ENCODE peak calls at places on chromosomes 4 and X, in four cellular contexts. One of them, this sample, is unnamed.

GRCh38 chrX:7420712-7421111 is 272.8 kb upstream of the PUDP start:
- DNase-seq in GM12878: no peak
- DNase-seq in H1: no peak
- DNase-seq in HepG2: no peak
- DNase-seq in this sample: no peak

GRCh38 chr4:98222306-98222705 is 38.9 kb upstream of the RAP1GDS1 start:
- DNase-seq in H1: no peak
- DNase-seq in HepG2: no peak
- DNase-seq in GM12878: no peak
- DNase-seq in this sample: no peak

GRCh38 chr4:22237155-22237751 is 278.6 kb downstream of the ADGRA3 start:
- DNase-seq in H1: peak; percentile 43
- DNase-seq in GM12878: no peak
- DNase-seq in HepG2: peak; percentile 15
- DNase-seq in this sample: peak; percentile 24

GRCh38 chr4:25103423-25103822 is 56.8 kb downstream of the SEPSECS start:
- DNase-seq in H1: no peak
- DNase-seq in GM12878: no peak
- DNase-seq in HepG2: no peak
- DNase-seq in this sample: no peak

GRCh38 chr4:17475481-17475880 is 36.4 kb downstream of the QDPR start:
- DNase-seq in H1: no peak
- DNase-seq in GM12878: no peak
- DNase-seq in HepG2: no peak
- DNase-seq in this sample: no peak

GRCh38 chr4:6495296-6495590 is 22.8 kb upstream of the PPP2R2C start:
- DNase-seq in H1: no peak
- DNase-seq in GM12878: no peak
- DNase-seq in HepG2: no peak
- DNase-seq in this sample: no peak

GRCh38 chr4:5470318-5470889 is 238.0 kb downstream of the EVC2 start:
- DNase-seq in GM12878: no peak
- DNase-seq in H1: no peak
- DNase-seq in HepG2: no peak
- DNase-seq in this sample: no peak

GRCh38 chr4:104262678-104263077 is 232.0 kb downstream of the CXXC4 start:
- DNase-seq in GM12878: no peak
- DNase-seq in HepG2: no peak
- DNase-seq in H1: no peak
- DNase-seq in this sample: no peak

GRCh38 chr4:150117094-150117493 is 38.8 kb downstream of the DCLK2 start:
- DNase-seq in GM12878: no peak
- DNase-seq in HepG2: no peak
- DNase-seq in H1: no peak
- DNase-seq in this sample: no peak

GRCh38 chrX:138128025-138128671 is 562.2 kb downstream of the ZIC3 start:
- DNase-seq in H1: no peak
- DNase-seq in GM12878: no peak
- DNase-seq in HepG2: peak; percentile 2
- DNase-seq in this sample: peak; percentile 19

GRCh38 chr4:103354006-103354405 is 155.9 kb upstream of the CENPE start:
- DNase-seq in H1: no peak
- DNase-seq in GM12878: no peak
- DNase-seq in HepG2: no peak
- DNase-seq in this sample: no peak

GRCh38 chrX:46254623-46255022 is 290.6 kb downstream of the ZNF674 start:
- DNase-seq in HepG2: no peak
- DNase-seq in H1: no peak
- DNase-seq in GM12878: no peak
- DNase-seq in this sample: no peak

GRCh38 chr4:67167849-67168248 is 377.5 kb downstream of the CENPC start:
- DNase-seq in H1: no peak
- DNase-seq in HepG2: no peak
- DNase-seq in GM12878: no peak
- DNase-seq in this sample: no peak

DNA sequence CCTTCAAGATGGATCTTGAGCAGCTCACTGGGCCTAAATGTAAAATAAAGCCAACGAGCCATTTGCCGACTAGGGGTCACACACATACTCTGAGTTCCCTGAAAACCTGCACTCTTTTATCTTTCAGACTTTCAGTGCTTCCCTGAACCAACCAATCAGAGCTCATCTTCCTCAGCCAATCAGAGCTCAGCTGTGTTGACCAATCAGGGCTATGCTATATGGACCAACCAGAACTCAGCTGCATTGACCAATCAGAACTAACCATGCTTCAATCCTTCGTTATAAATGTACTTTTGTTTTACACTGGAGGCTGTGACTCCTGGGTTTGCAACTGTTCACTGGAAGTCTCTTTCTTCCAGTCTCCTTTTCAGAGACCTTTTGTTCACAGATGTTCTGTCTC is 19.3 kb downstream of the SLC25A53 start:
- DNase-seq in HepG2: no peak
- DNase-seq in H1: no peak
- DNase-seq in GM12878: no peak
- DNase-seq in this sample: peak; percentile 40
- TF ChIP-seq ZNF274 in HepG2: no peak
- TF ChIP-seq ZNF274 in H1: no peak
- TF ChIP-seq ZNF274 in GM12878: no peak
- TF ChIP-seq ZNF274 in this sample: no peak

GRCh38 chr4:118848242-118848641 is 12.3 kb upstream of the SEC24D start:
- DNase-seq in HepG2: no peak
- DNase-seq in H1: no peak
- DNase-seq in GM12878: no peak
- DNase-seq in this sample: no peak

GRCh38 chr4:118848901-118849300 is 13.0 kb upstream of the SEC24D start:
- DNase-seq in H1: no peak
- DNase-seq in GM12878: no peak
- DNase-seq in HepG2: no peak
- DNase-seq in this sample: no peak

GRCh38 chr4:118850813-118851173 is 14.9 kb upstream of the SEC24D start:
- DNase-seq in GM12878: no peak
- DNase-seq in H1: no peak
- DNase-seq in HepG2: no peak
- DNase-seq in this sample: no peak

GRCh38 chr4:118846981-118847380 is 11.1 kb upstream of the SEC24D start:
- DNase-seq in GM12878: no peak
- DNase-seq in HepG2: no peak
- DNase-seq in H1: no peak
- DNase-seq in this sample: no peak

GRCh38 chr4:118849867-118850812 is 14.2 kb upstream of the SEC24D start:
- DNase-seq in HepG2: no peak
- DNase-seq in GM12878: no peak
- DNase-seq in H1: peak; percentile 62
- DNase-seq in this sample: no peak
- TF ChIP-seq ATF2 in HepG2: no peak
- TF ChIP-seq ATF2 in GM12878: no peak
- TF ChIP-seq ATF2 in H1: peak; percentile 31
- TF ChIP-seq ATF2 in this sample: no peak

DNA sequence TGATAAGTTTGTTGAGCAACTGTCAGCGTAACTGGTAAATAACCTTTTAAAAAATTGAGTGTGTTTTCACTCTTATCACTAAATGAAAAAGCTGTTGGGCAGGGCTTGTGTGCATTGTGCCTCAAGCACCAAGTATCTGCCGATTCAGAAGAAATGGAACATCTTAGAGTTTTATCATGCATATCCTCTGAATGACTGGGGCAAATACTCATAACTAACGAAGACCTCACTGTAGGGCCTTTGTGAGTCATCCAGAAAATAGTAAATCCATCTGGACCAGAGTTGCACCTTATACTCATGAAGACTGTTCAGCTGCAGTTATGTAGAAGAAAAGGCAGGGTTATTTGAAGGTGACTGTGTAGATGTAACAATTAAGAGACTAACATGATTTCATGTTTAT is 222.1 kb downstream of the CAMK2D start:
- DNase-seq in GM12878: no peak
- DNase-seq in H1: no peak
- DNase-seq in HepG2: no peak
- DNase-seq in this sample: no peak
- TF ChIP-seq ZNF274 in GM12878: no peak
- TF ChIP-seq ZNF274 in H1: no peak
- TF ChIP-seq ZNF274 in HepG2: no peak
- TF ChIP-seq ZNF274 in this sample: no peak

GRCh38 chr4:185634066-185634652 is 98.9 kb upstream of the PDLIM3 start:
- DNase-seq in GM12878: no peak
- DNase-seq in HepG2: peak; percentile 9
- DNase-seq in H1: no peak
- DNase-seq in this sample: peak; percentile 29
- TF ChIP-seq ATF2 in GM12878: no peak
- TF ChIP-seq ATF2 in HepG2: no peak
- TF ChIP-seq ATF2 in H1: no peak
- TF ChIP-seq ATF2 in this sample: no peak

DNA sequence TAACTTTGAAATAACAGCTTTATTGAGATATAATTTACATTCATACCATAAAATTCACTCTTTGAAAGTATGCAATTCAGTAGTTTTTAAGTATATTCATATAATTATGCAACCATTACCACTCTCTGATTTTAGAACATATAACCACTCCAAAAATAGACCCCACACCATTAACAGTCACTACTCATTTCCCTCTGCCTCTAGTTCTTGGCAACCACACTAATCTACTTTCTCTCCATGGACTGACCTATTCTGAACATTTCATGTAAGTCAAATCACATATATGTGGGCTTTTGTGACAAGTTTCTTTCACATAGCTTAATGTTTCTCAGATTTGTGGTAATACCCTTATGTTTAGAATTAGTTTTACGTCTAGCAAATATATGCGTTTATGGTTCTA is 19.5 kb upstream of the GLRA3 start:
- DNase-seq in GM12878: no peak
- DNase-seq in H1: no peak
- DNase-seq in HepG2: no peak
- DNase-seq in this sample: no peak
- TF ChIP-seq ZNF274 in GM12878: no peak
- TF ChIP-seq ZNF274 in H1: no peak
- TF ChIP-seq ZNF274 in HepG2: no peak
- TF ChIP-seq ZNF274 in this sample: no peak

DNA sequence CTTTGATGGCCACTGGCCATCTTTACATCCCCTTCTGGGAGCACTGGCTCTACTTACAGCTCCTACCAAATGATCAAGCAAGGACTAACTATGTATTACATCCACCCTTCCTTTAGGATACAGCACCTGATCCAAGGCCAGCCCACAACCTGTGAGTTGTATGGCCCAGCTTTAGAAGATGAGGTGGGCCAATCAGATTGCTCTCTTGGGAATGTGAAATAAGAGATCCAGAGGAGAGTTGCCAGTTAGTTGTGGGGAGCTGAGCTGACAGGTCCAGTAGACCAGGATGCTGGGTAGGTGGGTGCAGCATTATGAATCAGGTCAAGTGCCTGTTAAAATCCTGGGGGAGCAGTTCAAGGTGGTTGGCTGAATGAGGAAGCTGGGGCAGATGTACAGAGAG is 111.5 kb downstream of the GNL3L start:
- DNase-seq in H1: no peak
- DNase-seq in HepG2: no peak
- DNase-seq in GM12878: no peak
- DNase-seq in this sample: no peak
- TF ChIP-seq ATF2 in H1: no peak
- TF ChIP-seq ATF2 in HepG2: no peak
- TF ChIP-seq ATF2 in GM12878: no peak
- TF ChIP-seq ATF2 in this sample: no peak

DNA sequence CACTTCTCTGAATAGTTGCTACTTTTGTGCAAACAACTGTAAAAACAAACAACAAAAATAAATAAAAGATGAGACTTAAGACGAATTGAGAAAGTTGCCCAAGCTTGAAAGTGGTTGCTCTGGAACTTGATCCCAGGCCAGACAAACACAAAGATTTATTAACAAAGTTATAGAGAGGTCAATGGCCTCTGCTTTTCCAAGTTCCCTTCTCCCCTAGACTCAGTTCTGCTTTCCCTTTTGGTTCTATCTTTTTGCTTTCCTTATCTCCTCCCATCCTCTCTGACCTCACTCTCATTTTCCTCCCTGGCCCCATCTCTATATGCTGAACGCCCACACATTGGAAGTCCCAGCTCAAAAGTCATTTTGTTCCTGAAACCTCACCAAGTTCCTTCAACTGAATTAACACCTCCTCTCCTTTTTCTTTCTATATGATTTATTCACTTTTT is 82.7 kb downstream of the MXRA5 start:
- DNase-seq in GM12878: no peak
- DNase-seq in H1: no peak
- DNase-seq in HepG2: no peak
- DNase-seq in this sample: no peak
- TF ChIP-seq ZNF274 in GM12878: no peak
- TF ChIP-seq ZNF274 in H1: no peak
- TF ChIP-seq ZNF274 in HepG2: no peak
- TF ChIP-seq ZNF274 in this sample: no peak

DNA sequence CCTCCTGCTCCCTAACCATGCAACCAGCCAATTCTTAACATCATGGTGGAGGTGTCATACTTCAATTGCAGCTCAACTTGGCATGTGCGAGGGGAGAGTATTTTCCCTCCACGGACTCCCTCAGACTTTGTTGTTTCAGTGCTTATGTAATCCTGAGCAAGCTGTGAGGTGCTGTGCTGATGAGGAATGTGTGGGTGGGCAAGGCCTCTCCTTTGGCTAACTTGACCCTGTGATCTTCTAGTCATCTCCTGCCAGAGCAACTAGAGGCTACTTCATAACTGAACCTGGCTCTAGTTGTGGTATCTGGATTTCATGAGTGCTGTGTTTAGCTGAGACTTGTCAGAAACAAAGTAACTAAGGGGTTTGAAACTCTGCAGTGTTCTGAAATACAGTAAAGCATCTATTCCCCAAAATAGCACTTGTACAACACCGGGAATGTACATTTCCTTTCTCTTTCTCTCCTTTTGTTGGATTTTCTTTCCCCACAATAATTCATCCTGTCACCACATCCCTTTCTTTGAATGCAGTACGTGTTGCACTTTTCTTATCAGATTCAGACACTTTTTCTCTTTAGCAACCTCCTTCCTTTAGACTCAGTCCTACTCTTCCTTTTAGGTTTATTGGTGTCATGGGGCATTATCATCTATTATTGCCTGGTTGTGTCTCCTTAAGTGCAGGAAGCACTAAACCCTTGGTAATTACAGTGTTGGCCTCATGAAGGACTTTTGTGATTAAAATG is 415.2 kb upstream of the NR3C2 start:
- DNase-seq in H1: no peak
- DNase-seq in GM12878: no peak
- DNase-seq in HepG2: no peak
- DNase-seq in this sample: no peak
- TF ChIP-seq ATF2 in H1: no peak
- TF ChIP-seq ATF2 in GM12878: no peak
- TF ChIP-seq ATF2 in HepG2: no peak
- TF ChIP-seq ATF2 in this sample: no peak

This sample was measured in K562.